ENCODE peak calls at places on chromosome 15, in six cellular contexts. One of them, this sample, is unnamed. For H3K4me1, the result is how much of the 10 kb centered on the place peaks cover.

GRCh38 chr15:68682330-68682729 is 103.5 kb downstream of the CORO2B start:
- DNase-seq in HAP-1: no peak
- DNase-seq in left ventricle myocardium inferior: no peak
- DNase-seq in stomach: no peak
- DNase-seq in endothelial cell of umbilical vein: no peak
- DNase-seq in A549: no peak
- DNase-seq in this sample: no peak

GRCh38 chr15:80186597-80186996 is 33.8 kb downstream of the FAH start:
- DNase-seq in HAP-1: no peak
- DNase-seq in A549: no peak
- DNase-seq in endothelial cell of umbilical vein: no peak
- DNase-seq in left ventricle myocardium inferior: no peak
- DNase-seq in stomach: no peak
- DNase-seq in this sample: no peak

GRCh38 chr15:55627730-55628368 is 39.7 kb upstream of the PYGO1 start:
- DNase-seq in HAP-1: peak
- DNase-seq in stomach: peak
- DNase-seq in endothelial cell of umbilical vein: peak
- DNase-seq in A549: peak
- DNase-seq in left ventricle myocardium inferior: no peak
- DNase-seq in this sample: no peak

GRCh38 chr15:68387288-68388143 is 44.4 kb downstream of the ITGA11 start:
- DNase-seq in stomach: peak
- DNase-seq in endothelial cell of umbilical vein: no peak
- DNase-seq in HAP-1: peak
- DNase-seq in A549: no peak
- DNase-seq in left ventricle myocardium inferior: no peak
- DNase-seq in this sample: no peak

GRCh38 chr15:84681822-84682221 is 23.8 kb upstream of the NMB start:
- DNase-seq in stomach: no peak
- DNase-seq in left ventricle myocardium inferior: no peak
- DNase-seq in HAP-1: no peak
- DNase-seq in endothelial cell of umbilical vein: peak
- DNase-seq in A549: no peak
- DNase-seq in this sample: no peak

GRCh38 chr15:64842986-64843561 is 1.4 kb downstream of the PLEKHO2 start:
- DNase-seq in HAP-1: no peak
- DNase-seq in left ventricle myocardium inferior: peak
- DNase-seq in stomach: no peak
- DNase-seq in endothelial cell of umbilical vein: peak
- DNase-seq in A549: no peak
- DNase-seq in this sample: no peak

GRCh38 chr15:43274136-43274535 is 7.4 kb upstream of the TGM5 start:
- DNase-seq in A549: no peak
- DNase-seq in endothelial cell of umbilical vein: no peak
- DNase-seq in HAP-1: no peak
- DNase-seq in stomach: no peak
- DNase-seq in left ventricle myocardium inferior: peak
- DNase-seq in this sample: no peak

GRCh38 chr15:94300612-94301011 is 69.3 kb downstream of the MCTP2 start:
- DNase-seq in HAP-1: no peak
- DNase-seq in left ventricle myocardium inferior: peak
- DNase-seq in stomach: no peak
- DNase-seq in endothelial cell of umbilical vein: no peak
- DNase-seq in A549: no peak
- DNase-seq in this sample: no peak

GRCh38 chr15:60727661-60728060 is 248.7 kb upstream of the ICE2 start:
- DNase-seq in endothelial cell of umbilical vein: no peak
- DNase-seq in left ventricle myocardium inferior: no peak
- DNase-seq in HAP-1: no peak
- DNase-seq in stomach: no peak
- DNase-seq in A549: no peak
- DNase-seq in this sample: no peak

GRCh38 chr15:60095711-60096110 is 91.6 kb downstream of the FOXB1 start:
- DNase-seq in HAP-1: no peak
- DNase-seq in A549: no peak
- DNase-seq in left ventricle myocardium inferior: no peak
- DNase-seq in stomach: no peak
- DNase-seq in endothelial cell of umbilical vein: no peak
- DNase-seq in this sample: peak

GRCh38 chr15:89494941-89495637 is 1.3 kb downstream of the RHCG start:
- DNase-seq in stomach: no peak
- DNase-seq in HAP-1: peak
- DNase-seq in endothelial cell of umbilical vein: no peak
- DNase-seq in A549: peak
- DNase-seq in left ventricle myocardium inferior: no peak
- DNase-seq in this sample: peak

GRCh38 chr15:45573961-45574629 is 13.1 kb upstream of the BLOC1S6 start:
- DNase-seq in endothelial cell of umbilical vein: no peak
- DNase-seq in HAP-1: peak
- DNase-seq in A549: no peak
- DNase-seq in left ventricle myocardium inferior: no peak
- DNase-seq in stomach: no peak
- DNase-seq in this sample: peak

GRCh38 chr15:96687388-96688107 is 357.0 kb downstream of the NR2F2 start:
- DNase-seq in left ventricle myocardium inferior: no peak
- DNase-seq in HAP-1: no peak
- DNase-seq in A549: no peak
- DNase-seq in endothelial cell of umbilical vein: peak
- DNase-seq in stomach: no peak
- DNase-seq in this sample: no peak

GRCh38 chr15:101169457-101170071 is 82.3 kb downstream of the CHSY1 start:
- DNase-seq in stomach: no peak
- DNase-seq in HAP-1: no peak
- DNase-seq in left ventricle myocardium inferior: no peak
- DNase-seq in endothelial cell of umbilical vein: no peak
- DNase-seq in A549: no peak
- DNase-seq in this sample: peak

GRCh38 chr15:64017082-64017588 is 29.1 kb downstream of the DAPK2 start:
- DNase-seq in A549: peak
- DNase-seq in stomach: no peak
- DNase-seq in HAP-1: no peak
- DNase-seq in left ventricle myocardium inferior: no peak
- DNase-seq in endothelial cell of umbilical vein: no peak
- DNase-seq in this sample: no peak

GRCh38 chr15:35980719-35981118 is 434.8 kb upstream of the DPH6 start:
- DNase-seq in endothelial cell of umbilical vein: no peak
- DNase-seq in stomach: no peak
- DNase-seq in HAP-1: no peak
- DNase-seq in left ventricle myocardium inferior: no peak
- DNase-seq in A549: no peak
- DNase-seq in this sample: no peak

GRCh38 chr15:101046826-101047225 is 127.7 kb downstream of the LRRK1 start:
- DNase-seq in HAP-1: no peak
- DNase-seq in A549: no peak
- DNase-seq in stomach: no peak
- DNase-seq in endothelial cell of umbilical vein: no peak
- DNase-seq in left ventricle myocardium inferior: no peak
- DNase-seq in this sample: no peak

GRCh38 chr15:98799991-98800390 is 151.7 kb downstream of the IGF1R start:
- DNase-seq in A549: no peak
- DNase-seq in left ventricle myocardium inferior: no peak
- DNase-seq in stomach: no peak
- DNase-seq in endothelial cell of umbilical vein: no peak
- DNase-seq in HAP-1: no peak
- DNase-seq in this sample: no peak

GRCh38 chr15:98800437-98801233 is 152.3 kb downstream of the IGF1R start:
- DNase-seq in A549: peak
- DNase-seq in stomach: peak
- DNase-seq in HAP-1: peak
- DNase-seq in endothelial cell of umbilical vein: peak
- DNase-seq in left ventricle myocardium inferior: no peak
- DNase-seq in this sample: peak

GRCh38 chr15:98799461-98799971 is 151.2 kb downstream of the IGF1R start:
- DNase-seq in endothelial cell of umbilical vein: peak
- DNase-seq in stomach: no peak
- DNase-seq in A549: peak
- DNase-seq in HAP-1: peak
- DNase-seq in left ventricle myocardium inferior: no peak
- DNase-seq in this sample: peak

GRCh38 chr15:98802187-98802586 is 153.8 kb downstream of the IGF1R start:
- DNase-seq in A549: no peak
- DNase-seq in left ventricle myocardium inferior: no peak
- DNase-seq in stomach: no peak
- DNase-seq in HAP-1: no peak
- DNase-seq in endothelial cell of umbilical vein: no peak
- DNase-seq in this sample: no peak

GRCh38 chr15:98801234-98801561 is 152.9 kb downstream of the IGF1R start:
- DNase-seq in stomach: no peak
- DNase-seq in A549: no peak
- DNase-seq in endothelial cell of umbilical vein: peak
- DNase-seq in HAP-1: peak
- DNase-seq in left ventricle myocardium inferior: no peak
- DNase-seq in this sample: no peak
- H3K4me1 ChIP-seq in stomach: under half
- H3K4me1 ChIP-seq in A549: half or more
- H3K4me1 ChIP-seq in endothelial cell of umbilical vein: under half
- H3K4me1 ChIP-seq in HAP-1: under half
- H3K4me1 ChIP-seq in left ventricle myocardium inferior: half or more
- H3K4me1 ChIP-seq in this sample: under half

DNA sequence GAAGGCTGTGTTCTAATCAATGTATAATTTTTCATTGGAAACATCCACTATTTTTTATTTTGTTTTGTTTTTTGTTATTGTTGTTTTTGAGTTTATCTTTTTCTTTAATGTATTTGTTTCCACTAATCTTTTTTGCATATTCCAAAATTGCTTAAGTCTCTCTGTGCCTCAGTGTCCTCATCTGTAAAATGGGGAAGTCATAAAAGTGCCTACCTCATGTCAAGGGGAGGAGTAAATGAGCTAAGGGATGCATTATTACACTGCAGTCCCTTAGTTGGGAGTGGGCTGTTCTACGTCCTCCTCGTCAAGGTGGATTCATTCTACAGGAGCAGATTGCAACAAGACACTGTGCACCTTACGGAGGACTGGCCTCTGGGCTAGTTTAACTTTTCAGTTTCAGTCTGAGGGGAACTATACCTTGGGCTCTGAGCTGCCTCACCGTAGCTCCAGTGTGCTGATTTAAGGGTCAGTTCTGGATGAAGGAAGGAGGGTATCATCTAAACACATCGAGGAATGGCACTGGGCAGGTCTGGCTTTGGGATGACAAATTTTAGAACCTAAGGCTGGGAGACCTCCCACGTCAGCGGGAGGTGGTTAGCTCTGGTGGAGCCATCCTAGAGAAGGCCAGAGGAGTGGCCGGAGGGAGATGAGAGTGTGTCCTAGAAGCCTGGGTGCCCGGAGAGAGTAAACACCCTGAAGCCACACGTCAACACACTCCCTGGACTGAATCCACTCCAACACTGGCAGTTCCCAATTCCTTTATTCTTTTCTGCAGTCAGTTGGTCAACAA is 5.1 kb upstream of the SRP14 start:
- DNase-seq in left ventricle myocardium inferior: no peak
- DNase-seq in A549: no peak
- DNase-seq in HAP-1: no peak
- DNase-seq in stomach: no peak
- DNase-seq in endothelial cell of umbilical vein: no peak
- DNase-seq in this sample: no peak
- H3K4me1 ChIP-seq in left ventricle myocardium inferior: half or more
- H3K4me1 ChIP-seq in A549: under half
- H3K4me1 ChIP-seq in HAP-1: under half
- H3K4me1 ChIP-seq in stomach: under half
- H3K4me1 ChIP-seq in endothelial cell of umbilical vein: under half
- H3K4me1 ChIP-seq in this sample: under half

GRCh38 chr15:70090436-70091291 is 7.1 kb downstream of the TLE3 start:
- DNase-seq in A549: no peak
- DNase-seq in HAP-1: no peak
- DNase-seq in endothelial cell of umbilical vein: no peak
- DNase-seq in stomach: no peak
- DNase-seq in left ventricle myocardium inferior: no peak
- DNase-seq in this sample: no peak

GRCh38 chr15:70093481-70094309 is 4.0 kb downstream of the TLE3 start:
- DNase-seq in HAP-1: no peak
- DNase-seq in stomach: peak
- DNase-seq in endothelial cell of umbilical vein: peak
- DNase-seq in A549: no peak
- DNase-seq in left ventricle myocardium inferior: no peak
- DNase-seq in this sample: peak

GRCh38 chr15:70092462-70092850 is 5.3 kb downstream of the TLE3 start:
- DNase-seq in left ventricle myocardium inferior: no peak
- DNase-seq in stomach: no peak
- DNase-seq in A549: no peak
- DNase-seq in endothelial cell of umbilical vein: no peak
- DNase-seq in HAP-1: no peak
- DNase-seq in this sample: peak

GRCh38 chr15:70093070-70093469 is 4.6 kb downstream of the TLE3 start:
- DNase-seq in left ventricle myocardium inferior: no peak
- DNase-seq in A549: no peak
- DNase-seq in HAP-1: peak
- DNase-seq in stomach: no peak
- DNase-seq in endothelial cell of umbilical vein: no peak
- DNase-seq in this sample: peak

DNA sequence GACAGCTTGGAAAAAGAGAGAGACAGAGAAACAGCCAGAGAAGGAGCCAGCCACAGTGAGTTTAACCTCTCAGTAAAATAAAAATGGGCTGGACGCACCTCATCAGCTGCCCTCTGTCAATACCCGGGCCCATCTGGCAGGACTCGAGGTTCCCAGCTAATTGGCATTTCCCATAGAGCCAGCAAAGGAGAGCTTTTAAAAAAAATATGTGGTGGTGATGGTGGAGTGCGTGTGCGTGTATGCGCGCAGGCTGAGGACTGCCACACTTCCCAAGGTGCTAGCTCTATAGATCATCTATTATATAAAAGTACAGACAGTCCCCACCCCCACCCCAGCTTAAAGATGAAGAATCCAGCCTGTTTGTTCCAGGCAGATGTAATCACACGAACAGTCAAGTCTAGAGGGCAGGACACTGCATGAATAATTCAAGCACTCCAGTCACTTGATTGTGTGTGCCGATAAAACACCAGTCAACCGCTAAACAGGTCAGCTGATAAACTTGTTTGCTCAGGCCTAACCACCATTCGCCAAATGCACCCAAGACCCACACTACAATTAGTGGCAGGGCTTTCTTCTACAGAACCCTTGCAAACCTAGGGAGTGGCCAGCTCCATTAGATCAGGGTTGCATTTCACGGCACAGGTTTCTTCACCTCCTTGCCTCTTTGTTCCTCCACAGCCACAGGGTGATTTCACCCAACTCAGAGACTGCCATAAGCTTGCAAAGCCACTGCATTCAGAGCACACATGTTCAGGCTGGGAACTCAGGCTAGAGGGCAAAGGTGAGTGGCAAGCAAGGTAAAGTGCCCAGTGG is 5.9 kb downstream of the TLE3 start:
- DNase-seq in HAP-1: peak
- DNase-seq in stomach: peak
- DNase-seq in endothelial cell of umbilical vein: peak
- DNase-seq in A549: no peak
- DNase-seq in left ventricle myocardium inferior: no peak
- DNase-seq in this sample: peak
- H3K4me1 ChIP-seq in HAP-1: under half
- H3K4me1 ChIP-seq in stomach: half or more
- H3K4me1 ChIP-seq in endothelial cell of umbilical vein: under half
- H3K4me1 ChIP-seq in A549: under half
- H3K4me1 ChIP-seq in left ventricle myocardium inferior: half or more
- H3K4me1 ChIP-seq in this sample: under half

DNA sequence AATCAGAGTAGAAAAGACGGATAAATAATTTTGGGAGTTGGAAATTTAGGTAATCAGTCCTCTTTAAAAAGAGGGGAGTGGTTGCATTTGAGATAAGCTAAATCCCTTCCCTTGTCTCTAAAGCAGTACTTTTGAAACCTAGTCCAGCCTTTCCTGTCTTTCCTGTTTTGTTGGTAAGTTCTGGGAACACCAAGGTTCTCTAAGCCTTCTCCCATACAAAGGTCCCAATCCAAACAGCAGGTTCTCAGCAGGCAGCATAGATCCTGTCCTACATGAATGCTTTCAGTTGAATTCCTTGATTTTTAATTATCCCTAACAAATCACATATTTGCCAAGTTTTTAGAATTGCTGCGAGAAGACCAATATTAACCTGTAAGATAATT is 130.3 kb upstream of the NR2E3 start:
- DNase-seq in stomach: peak
- DNase-seq in HAP-1: no peak
- DNase-seq in A549: no peak
- DNase-seq in endothelial cell of umbilical vein: peak
- DNase-seq in left ventricle myocardium inferior: no peak
- DNase-seq in this sample: no peak
- H3K4me1 ChIP-seq in stomach: under half
- H3K4me1 ChIP-seq in HAP-1: under half
- H3K4me1 ChIP-seq in A549: half or more
- H3K4me1 ChIP-seq in endothelial cell of umbilical vein: under half
- H3K4me1 ChIP-seq in left ventricle myocardium inferior: half or more
- H3K4me1 ChIP-seq in this sample: under half